ENCODE peak calls at places on chromosomes 3 and 15, in eight cellular contexts. M, E, A, D, T, Y, N and S are unnamed samples.

GRCh38 chr15:37880009-37880834 is 54.2 kb upstream of the TMCO5A start:
- DNase-seq in M (peak), E (peak), A (no peak), D (peak), T (peak), Y (peak), N (no peak), S (peak)

GRCh38 chr3:184040010-184040409 is 8.5 kb downstream of the HTR3D start:
- DNase-seq in M (peak), E (peak), A (no peak), D (peak), T (peak), Y (peak), N (no peak), S (peak)

GRCh38 chr15:89673162-89673506 is 6.0 kb downstream of the PLIN1 start:
- DNase-seq in M (peak), E (peak), A (no peak), D (peak), T (no peak), Y (peak), N (no peak), S (no peak)

GRCh38 chr15:62307551-62307950 is 142.5 kb upstream of the C2CD4B start:
- DNase-seq in M (no peak), E (no peak), A (no peak), D (peak), T (peak), Y (peak), N (no peak), S (no peak)

GRCh38 chr3:69299344-69299743 is 86.5 kb downstream of the FRMD4B start:
- DNase-seq in M (no peak), E (no peak), A (no peak), D (no peak), T (no peak), Y (peak), N (no peak), S (no peak)

GRCh38 chr3:43773273-43774104 is 82.8 kb downstream of the ABHD5 start:
- DNase-seq in M (no peak), E (peak), A (peak), D (no peak), T (no peak), Y (peak), N (no peak), S (peak)

GRCh38 chr3:89303721-89304120 is 196.3 kb downstream of the EPHA3 start:
- DNase-seq in M (no peak), E (no peak), A (no peak), D (no peak), T (peak), Y (peak), N (no peak), S (no peak)

GRCh38 chr3:99645277-99646106 is 7.1 kb downstream of the COL8A1 start:
- DNase-seq in M (no peak), E (no peak), A (no peak), D (peak), T (peak), Y (peak), N (no peak), S (no peak)

GRCh38 chr15:51092480-51092879 is 2.2 kb downstream of the TNFAIP8L3 start:
- DNase-seq in M (no peak), E (no peak), A (no peak), D (no peak), T (no peak), Y (no peak), N (no peak), S (peak)

GRCh38 chr3:30342319-30343060 is 263.9 kb upstream of the TGFBR2 start:
- DNase-seq in M (no peak), E (no peak), A (peak), D (peak), T (peak), Y (peak), N (no peak), S (no peak)

GRCh38 chr15:44545934-44546802 is 9.2 kb downstream of the EIF3J start:
- DNase-seq in M (no peak), E (peak), A (no peak), D (peak), T (no peak), Y (peak), N (no peak), S (peak)

GRCh38 chr3:71219744-71220638 is 363.5 kb downstream of the FOXP1 start:
- DNase-seq in M (no peak), E (no peak), A (no peak), D (no peak), T (no peak), Y (no peak), N (no peak), S (peak)

GRCh38 chr3:67655364-67656121 is 1.1 kb upstream of the SUCLG2 start:
- DNase-seq in M (no peak), E (no peak), A (peak), D (no peak), T (no peak), Y (peak), N (no peak), S (peak)

GRCh38 chr3:145243875-145244274 is 917.1 kb downstream of the PLOD2 start:
- DNase-seq in M (no peak), E (no peak), A (no peak), D (peak), T (peak), Y (peak), N (no peak), S (no peak)

GRCh38 chr3:185976100-185976499 is 38.3 kb upstream of the TRA2B start:
- DNase-seq in M (no peak), E (no peak), A (no peak), D (no peak), T (no peak), Y (no peak), N (no peak), S (no peak)

GRCh38 chr15:48459571-48460461 is 128.6 kb downstream of the DUT start:
- DNase-seq in M (no peak), E (no peak), A (peak), D (peak), T (peak), Y (peak), N (no peak), S (peak)

GRCh38 chr3:134353831-134354611 is 20.2 kb downstream of the AMOTL2 start:
- DNase-seq in M (no peak), E (peak), A (no peak), D (no peak), T (no peak), Y (peak), N (no peak), S (no peak)

GRCh38 chr3:165185707-165186327 is 10.4 kb downstream of the SLITRK3 start:
- DNase-seq in M (no peak), E (peak), A (no peak), D (peak), T (peak), Y (peak), N (no peak), S (peak)

GRCh38 chr3:12289562-12289961 is 692 bp downstream of the PPARG start:
- DNase-seq in M (no peak), E (no peak), A (no peak), D (no peak), T (no peak), Y (no peak), N (no peak), S (no peak)

GRCh38 chr3:29333520-29333919 is 52.6 kb downstream of the RBMS3 start:
- DNase-seq in M (no peak), E (no peak), A (no peak), D (peak), T (no peak), Y (peak), N (no peak), S (no peak)

GRCh38 chr3:139448104-139448503 is 28.2 kb downstream of the RBP2 start:
- DNase-seq in M (no peak), E (no peak), A (no peak), D (no peak), T (no peak), Y (peak), N (no peak), S (no peak)

GRCh38 chr3:185175370-185175987 is 22.6 kb upstream of the C3orf70 start:
- DNase-seq in M (no peak), E (no peak), A (no peak), D (peak), T (no peak), Y (no peak), N (peak), S (peak)

GRCh38 chr3:140943781-140944547 is 2.3 kb downstream of the SLC25A36 start:
- DNase-seq in M (no peak), E (no peak), A (no peak), D (no peak), T (no peak), Y (peak), N (no peak), S (no peak)

GRCh38 chr15:71588746-71589145 is 221.6 kb upstream of the NR2E3 start:
- DNase-seq in M (no peak), E (no peak), A (no peak), D (peak), T (peak), Y (peak), N (no peak), S (no peak)

GRCh38 chr3:179884136-179884535 is 152.6 kb downstream of the PEX5L start:
- DNase-seq in M (no peak), E (no peak), A (no peak), D (no peak), T (no peak), Y (no peak), N (no peak), S (no peak)

GRCh38 chr15:98954411-98954810 is 53.2 kb downstream of the PGPEP1L start:
- DNase-seq in M (no peak), E (no peak), A (peak), D (peak), T (peak), Y (peak), N (no peak), S (no peak)

GRCh38 chr15:98292442-98293240 is 332.1 kb downstream of the ARRDC4 start:
- DNase-seq in M (peak), E (peak), A (peak), D (peak), T (no peak), Y (peak), N (peak), S (peak)

GRCh38 chr3:31132132-31132769 is 237.8 kb upstream of the GADL1 start:
- DNase-seq in M (no peak), E (peak), A (no peak), D (peak), T (peak), Y (peak), N (no peak), S (peak)